ENCODE peak calls at places on chromosomes 16 and 17, in seven cellular contexts. W is EL; E is osteocyte; Q is cardiac muscle cell; G is GM04504; I is activated naive CD4-positive, alpha-beta T cell treated with anti-CD3 and anti-CD28 coated beads for 36 hours; R is anterior cingulate cortex. Y is an unnamed sample.

GRCh38 chr17:57750109-57750845 is 5.2 kb upstream of the CCDC182 start:
- DNase-seq in W (no peak), E (no peak), Q (no peak), G (no peak), I (no peak), R (no peak), Y (no peak)

GRCh38 chr16:47779201-47780016 is 318.3 kb downstream of the PHKB start:
- DNase-seq in W (peak), E (no peak), Q (peak), G (no peak), I (peak), R (no peak), Y (peak)

GRCh38 chr17:82108999-82109480 is 11.0 kb upstream of the FASN start:
- DNase-seq in W (no peak), E (no peak), Q (no peak), G (no peak), I (no peak), R (no peak), Y (no peak)

GRCh38 chr17:2487306-2487705 is 24.4 kb downstream of the METTL16 start:
- DNase-seq in W (no peak), E (no peak), Q (no peak), G (no peak), I (no peak), R (no peak), Y (no peak)

GRCh38 chr17:74042241-74042640 is 161.2 kb upstream of the RPL38 start:
- DNase-seq in W (no peak), E (no peak), Q (no peak), G (no peak), I (no peak), R (no peak), Y (peak)

GRCh38 chr16:17392127-17392856 is 78.5 kb downstream of the XYLT1 start:
- DNase-seq in W (no peak), E (no peak), Q (no peak), G (no peak), I (no peak), R (no peak), Y (no peak)

GRCh38 chr16:30740364-30741251 is 7.6 kb upstream of the PHKG2 start:
- DNase-seq in W (peak), E (no peak), Q (peak), G (peak), I (no peak), R (no peak), Y (no peak)

GRCh38 chr17:81701288-81702071 is 1.7 kb upstream of the MRPL12 start:
- DNase-seq in W (peak), E (no peak), Q (no peak), G (no peak), I (peak), R (no peak), Y (no peak)

GRCh38 chr17:64441772-64442549 is 7.0 kb upstream of the MILR1 start:
- DNase-seq in W (no peak), E (no peak), Q (peak), G (no peak), I (peak), R (no peak), Y (no peak)

GRCh38 chr17:36608794-36609497 is 7.6 kb downstream of the MRM1 start:
- DNase-seq in W (peak), E (no peak), Q (peak), G (peak), I (peak), R (peak), Y (no peak)

GRCh38 chr16:83732536-83732935 is 75.2 kb upstream of the HSBP1 start:
- DNase-seq in W (no peak), E (no peak), Q (no peak), G (no peak), I (no peak), R (no peak), Y (no peak)

GRCh38 chr17:51588063-51588462 is 327.7 kb downstream of the UTP18 start:
- DNase-seq in W (no peak), E (no peak), Q (no peak), G (no peak), I (no peak), R (no peak), Y (no peak)

GRCh38 chr16:8655184-8655717 is 19.2 kb upstream of the ABAT start:
- DNase-seq in W (peak), E (no peak), Q (peak), G (peak), I (peak), R (no peak), Y (no peak)

GRCh38 chr16:31869511-31870201 is 4.0 kb upstream of the ZNF267 start:
- DNase-seq in W (peak), E (no peak), Q (peak), G (peak), I (peak), R (no peak), Y (no peak)

GRCh38 chr17:57341611-57342010 is 85.3 kb downstream of the MSI2 start:
- DNase-seq in W (no peak), E (no peak), Q (no peak), G (no peak), I (no peak), R (no peak), Y (no peak)

GRCh38 chr16:25135239-25135878 is 23.8 kb downstream of the LCMT1 start:
- DNase-seq in W (peak), E (no peak), Q (peak), G (no peak), I (no peak), R (no peak), Y (no peak)

GRCh38 chr17:44719444-44719843 is 11.0 kb downstream of the DBF4B start:
- DNase-seq in W (no peak), E (no peak), Q (no peak), G (no peak), I (no peak), R (no peak), Y (no peak)

GRCh38 chr16:87318158-87318644 is 1.0 kb upstream of the C16orf95 start:
- DNase-seq in W (peak), E (no peak), Q (peak), G (no peak), I (no peak), R (no peak), Y (no peak)

GRCh38 chr16:80570106-80570478 is 29.3 kb downstream of the DYNLRB2 start:
- DNase-seq in W (peak), E (no peak), Q (peak), G (no peak), I (no peak), R (no peak), Y (no peak)

GRCh38 chr16:56851671-56852400 is 13.2 kb upstream of the SLC12A3 start:
- DNase-seq in W (no peak), E (no peak), Q (peak), G (no peak), I (no peak), R (no peak), Y (no peak)

GRCh38 chr17:57519199-57519598 is 225.9 kb downstream of the CCDC182 start:
- DNase-seq in W (peak), E (no peak), Q (no peak), G (no peak), I (no peak), R (no peak), Y (no peak)

GRCh38 chr16:9159839-9160550 is 68.6 kb downstream of the HAPSTR1 start:
- DNase-seq in W (peak), E (no peak), Q (peak), G (peak), I (peak), R (peak), Y (peak)

GRCh38 chr16:83561876-83562275 is 245.9 kb upstream of the HSBP1 start:
- DNase-seq in W (peak), E (no peak), Q (peak), G (no peak), I (no peak), R (no peak), Y (no peak)

GRCh38 chr16:47460301-47460754 is 535 bp downstream of the ITFG1 start:
- DNase-seq in W (peak), E (no peak), Q (no peak), G (no peak), I (no peak), R (no peak), Y (no peak)

GRCh38 chr16:27067138-27067537 is 411 bp downstream of the C16orf82 start:
- DNase-seq in W (no peak), E (no peak), Q (no peak), G (no peak), I (no peak), R (no peak), Y (no peak)

GRCh38 chr17:7888184-7888920 is at the start of gene CHD3:
- DNase-seq in W (no peak), E (no peak), Q (peak), G (no peak), I (peak), R (no peak), Y (no peak)

GRCh38 chr17:34650361-34650760 is 71.0 kb downstream of the TMEM132E start:
- DNase-seq in W (no peak), E (no peak), Q (no peak), G (no peak), I (no peak), R (no peak), Y (no peak)

GRCh38 chr16:67647111-67647651 is 2.2 kb downstream of the CARMIL2 start:
- DNase-seq in W (no peak), E (no peak), Q (no peak), G (no peak), I (no peak), R (no peak), Y (no peak)

GRCh38 chr17:58587713-58588117 is 73.3 kb upstream of the MTMR4 start:
- DNase-seq in W (peak), E (no peak), Q (peak), G (peak), I (peak), R (peak), Y (peak)

GRCh38 chr16:47008174-47008573 is 34.7 kb upstream of the DNAJA2 start:
- DNase-seq in W (peak), E (no peak), Q (no peak), G (no peak), I (no peak), R (no peak), Y (no peak)

GRCh38 chr17:32490101-32490482 is 3.3 kb downstream of the CDK5R1 start:
- DNase-seq in W (no peak), E (no peak), Q (no peak), G (no peak), I (peak), R (no peak), Y (no peak)

GRCh38 chr17:59223813-59224212 is 3.5 kb downstream of the GDPD1 start:
- DNase-seq in W (no peak), E (peak), Q (no peak), G (no peak), I (no peak), R (no peak), Y (no peak)

GRCh38 chr17:9875441-9875840 is 29.6 kb downstream of the RCVRN start:
- DNase-seq in W (peak), E (no peak), Q (peak), G (peak), I (no peak), R (no peak), Y (no peak)

GRCh38 chr17:57986841-57987581 is 1.0 kb downstream of the VEZF1 start:
- DNase-seq in W (peak), E (no peak), Q (peak), G (no peak), I (peak), R (peak), Y (peak)

GRCh38 chr16:9053006-9053601 is 38.3 kb upstream of the HAPSTR1 start:
- DNase-seq in W (peak), E (peak), Q (peak), G (no peak), I (peak), R (peak), Y (peak)

GRCh38 chr16:67562918-67563707 is 787 bp downstream of the CTCF start:
- DNase-seq in W (peak), E (peak), Q (peak), G (peak), I (peak), R (peak), Y (peak)

GRCh38 chr16:83533193-83533592 is 274.6 kb upstream of the HSBP1 start:
- DNase-seq in W (peak), E (no peak), Q (no peak), G (no peak), I (no peak), R (no peak), Y (peak)

GRCh38 chr17:48077555-48077954 is 23.7 kb downstream of the CBX1 start:
- DNase-seq in W (no peak), E (no peak), Q (no peak), G (no peak), I (no peak), R (no peak), Y (no peak)

GRCh38 chr17:15469260-15469659 is 1.8 kb upstream of the CDRT4 start:
- DNase-seq in W (peak), E (no peak), Q (peak), G (no peak), I (no peak), R (no peak), Y (no peak)

Y was measured in dorsolateral prefrontal cortex.